ENCODE peak calls at places on chromosomes 3 and 15, in six cellular contexts. P is H9, E is neuronal stem cell, A is trophoblast cell, R is IMR-90, X is mesenchymal stem cell. L is an unnamed sample.

GRCh38 chr3:107689355-107689754 is 166.6 kb downstream of the BBX start:
- DNase-seq in A (peak), X (no peak), R (no peak), E (no peak), P (no peak), L (no peak)

GRCh38 chr3:146903927-146904326 is 298.8 kb upstream of the PLSCR5 start:
- DNase-seq in A (no peak), R (no peak), P (no peak), X (no peak), E (no peak), L (no peak)

GRCh38 chr3:157856078-157856939 is 249.9 kb downstream of the SHOX2 start:
- DNase-seq in P (no peak), X (no peak), A (no peak), R (no peak), E (no peak), L (no peak)

GRCh38 chr3:150740733-150741496 is 22.1 kb downstream of the SIAH2 start:
- DNase-seq in P (no peak), E (no peak), R (no peak), X (no peak), A (no peak), L (no peak)

GRCh38 chr3:196138927-196139680 is 57.2 kb upstream of the TFRC start:
- DNase-seq in E (no peak), X (no peak), R (peak), P (peak), A (peak), L (no peak)

GRCh38 chr3:37112987-37113386 is 61.4 kb downstream of the LRRFIP2 start:
- DNase-seq in A (no peak), R (no peak), E (no peak), X (no peak), P (no peak), L (no peak)

GRCh38 chr3:115784739-115785571 is 161.6 kb downstream of the GAP43 start:
- DNase-seq in X (peak), A (peak), R (peak), P (no peak), E (no peak), L (no peak)

GRCh38 chr15:31867536-31868442 is 162.5 kb upstream of the CHRNA7 start:
- DNase-seq in R (peak), E (peak), P (peak), A (peak), X (peak), L (peak)

GRCh38 chr15:45637552-45638033 is 2.8 kb downstream of the SQOR start:
- DNase-seq in A (peak), P (no peak), E (no peak), R (peak), X (peak), L (no peak)

GRCh38 chr3:52429779-52430415 is 15.0 kb downstream of the SEMA3G start:
- DNase-seq in P (no peak), A (no peak), R (peak), E (no peak), X (peak), L (no peak)

GRCh38 chr3:184583345-184584000 is 21.9 kb downstream of the EPHB3 start:
- DNase-seq in E (no peak), X (peak), A (peak), R (no peak), P (no peak), L (no peak)

GRCh38 chr15:68557469-68558317 is 21.1 kb upstream of the CORO2B start:
- DNase-seq in X (no peak), E (no peak), R (no peak), A (no peak), P (peak), L (no peak)

GRCh38 chr3:189477614-189478013 is 153.6 kb upstream of the TP63 start:
- DNase-seq in E (no peak), P (no peak), R (no peak), X (no peak), A (no peak), L (no peak)
- H4K91ac ChIP-seq in E (no peak), P (no peak), R (no peak), X (no peak), A (no peak), L (no peak)

DNA sequence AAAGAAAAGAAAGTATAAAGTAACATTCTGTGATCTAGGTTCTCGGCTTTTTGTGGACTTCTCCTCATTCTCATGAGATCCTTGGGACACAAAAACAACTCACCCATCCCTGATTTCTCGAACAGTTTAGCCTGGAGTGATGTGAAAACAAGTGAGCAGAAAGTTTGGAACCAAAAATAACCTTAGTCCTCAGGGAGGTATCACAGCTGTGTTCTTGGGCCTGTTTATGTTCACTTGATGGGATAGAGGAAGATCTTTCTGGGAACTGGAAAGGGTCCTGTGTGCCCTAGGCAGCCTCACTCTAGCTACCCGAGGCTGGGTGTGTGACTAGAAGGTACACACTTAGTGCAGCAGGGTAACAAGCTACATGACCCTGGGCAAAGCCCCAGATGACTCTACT is 308.8 kb upstream of the PDZRN3 start:
- DNase-seq in A (no peak), X (no peak), E (no peak), P (no peak), R (no peak), L (no peak)
- H4K91ac ChIP-seq in A (no peak), X (no peak), E (no peak), P (no peak), R (no peak), L (no peak)

DNA sequence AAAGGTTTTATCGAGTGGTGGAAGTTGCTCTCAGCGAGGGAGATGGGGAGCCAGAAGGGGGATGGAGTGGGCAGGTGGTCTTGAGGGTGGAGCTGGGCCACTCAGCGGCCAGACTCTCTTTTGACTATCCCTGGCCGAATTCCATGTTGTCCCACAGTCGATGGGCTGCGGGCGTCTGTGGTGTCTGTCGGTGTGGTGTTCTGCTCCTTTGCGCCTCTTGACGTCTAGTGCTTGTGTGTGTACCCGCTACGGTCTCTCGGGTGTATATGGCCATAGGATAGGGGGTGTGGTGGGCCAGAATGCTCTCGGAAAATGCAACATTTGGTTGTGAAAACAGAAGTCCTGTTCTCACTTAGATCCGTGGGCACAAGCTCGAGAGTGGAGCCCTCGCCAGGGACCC is 297.0 kb downstream of the CGGBP1 start:
- DNase-seq in X (no peak), A (no peak), E (no peak), R (no peak), P (no peak), L (no peak)
- H4K91ac ChIP-seq in X (no peak), A (no peak), E (no peak), R (no peak), P (no peak), L (no peak)

GRCh38 chr15:73233623-73234022 is 135.1 kb downstream of the HCN4 start:
- DNase-seq in P (no peak), E (no peak), R (peak), A (peak), X (peak), L (no peak)

GRCh38 chr15:73239564-73240208 is 129.1 kb downstream of the HCN4 start:
- DNase-seq in R (peak), E (no peak), X (peak), A (peak), P (no peak), L (no peak)

GRCh38 chr15:73232771-73233170 is 136.0 kb downstream of the HCN4 start:
- DNase-seq in E (no peak), X (peak), A (no peak), R (no peak), P (no peak), L (no peak)

GRCh38 chr15:73240864-73241499 is 127.8 kb downstream of the HCN4 start:
- DNase-seq in A (peak), X (peak), R (peak), P (peak), E (peak), L (peak)

DNA sequence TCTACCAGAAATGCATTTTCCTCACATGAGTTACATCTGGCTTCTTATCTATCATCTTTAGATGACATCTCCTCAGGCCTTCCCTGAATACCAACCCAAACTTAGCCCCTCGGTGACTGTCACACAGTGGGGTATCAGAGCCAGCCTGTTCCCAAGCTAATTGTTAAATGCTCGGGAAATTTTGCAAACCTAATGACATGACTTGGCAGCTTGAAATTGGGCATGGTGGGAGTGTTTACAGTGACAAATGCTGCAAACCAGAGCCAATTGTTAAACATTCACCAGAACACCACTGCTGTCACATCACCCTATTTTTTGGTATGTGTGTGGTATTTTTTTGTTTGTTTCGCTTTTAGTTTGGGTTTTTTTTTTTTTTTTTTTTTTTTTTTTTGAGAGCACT is 130.8 kb downstream of the HCN4 start:
- DNase-seq in A (peak), P (no peak), E (no peak), X (peak), R (no peak), L (no peak)
- H4K91ac ChIP-seq in A (no peak), P (no peak), E (no peak), X (no peak), R (no peak), L (no peak)

GRCh38 chr15:39830166-39830565 is 47.5 kb upstream of the FSIP1 start:
- DNase-seq in P (no peak), E (no peak), R (no peak), X (no peak), A (no peak), L (no peak)

GRCh38 chr15:39834256-39834655 is 51.6 kb upstream of the FSIP1 start:
- DNase-seq in X (peak), E (no peak), P (no peak), R (peak), A (peak), L (no peak)

GRCh38 chr15:39823634-39824033 is 41.0 kb upstream of the FSIP1 start:
- DNase-seq in A (no peak), E (no peak), X (no peak), R (no peak), P (no peak), L (no peak)

GRCh38 chr15:39833515-39833981 is 50.9 kb upstream of the FSIP1 start:
- DNase-seq in R (peak), X (no peak), P (no peak), E (no peak), A (peak), L (no peak)

GRCh38 chr15:39828374-39828931 is 45.8 kb upstream of the FSIP1 start:
- DNase-seq in X (peak), R (peak), E (no peak), A (no peak), P (no peak), L (no peak)
- H4K91ac ChIP-seq in X (peak), R (no peak), E (no peak), A (no peak), P (no peak), L (no peak)